ENCODE peak calls at places on chromosomes 3 and 15, in five cellular contexts. One of them, this sample, is unnamed. For H3K9me3, the result is how much of the 10 kb centered on the place peaks cover.

GRCh38 chr15:85607141-85607806 is 187.5 kb downstream of the KLHL25 start:
- DNase-seq in adrenal gland: no peak
- DNase-seq in naive thymus-derived CD4-positive, alpha-beta T cell: no peak
- DNase-seq in upper lobe of right lung: no peak
- DNase-seq in neural progenitor cell: no peak
- DNase-seq in this sample: no peak

GRCh38 chr15:68231102-68231818 is 1.7 kb upstream of the CLN6 start:
- DNase-seq in adrenal gland: no peak
- DNase-seq in neural progenitor cell: peak
- DNase-seq in upper lobe of right lung: no peak
- DNase-seq in naive thymus-derived CD4-positive, alpha-beta T cell: no peak
- DNase-seq in this sample: peak

GRCh38 chr3:185825639-185826481 is 1.0 kb upstream of the IGF2BP2 start:
- DNase-seq in adrenal gland: peak
- DNase-seq in naive thymus-derived CD4-positive, alpha-beta T cell: peak
- DNase-seq in neural progenitor cell: peak
- DNase-seq in upper lobe of right lung: peak
- DNase-seq in this sample: peak

GRCh38 chr3:113275876-113276580 is 64.7 kb downstream of the BOC start:
- DNase-seq in adrenal gland: no peak
- DNase-seq in neural progenitor cell: peak
- DNase-seq in naive thymus-derived CD4-positive, alpha-beta T cell: no peak
- DNase-seq in upper lobe of right lung: no peak
- DNase-seq in this sample: no peak

GRCh38 chr3:59737209-59737608 is 687.4 kb upstream of the CFAP20DC start:
- DNase-seq in adrenal gland: no peak
- DNase-seq in naive thymus-derived CD4-positive, alpha-beta T cell: no peak
- DNase-seq in upper lobe of right lung: no peak
- DNase-seq in neural progenitor cell: no peak
- DNase-seq in this sample: no peak

GRCh38 chr3:131007782-131008181 is 18.8 kb downstream of the ASTE1 start:
- DNase-seq in adrenal gland: no peak
- DNase-seq in naive thymus-derived CD4-positive, alpha-beta T cell: no peak
- DNase-seq in neural progenitor cell: no peak
- DNase-seq in upper lobe of right lung: no peak
- DNase-seq in this sample: no peak

GRCh38 chr3:39121626-39122025 is 14.1 kb downstream of the TTC21A start:
- DNase-seq in naive thymus-derived CD4-positive, alpha-beta T cell: no peak
- DNase-seq in neural progenitor cell: no peak
- DNase-seq in adrenal gland: no peak
- DNase-seq in upper lobe of right lung: no peak
- DNase-seq in this sample: no peak

GRCh38 chr15:74043425-74044266 is 38.7 kb downstream of the GOLGA6A start:
- DNase-seq in naive thymus-derived CD4-positive, alpha-beta T cell: no peak
- DNase-seq in upper lobe of right lung: no peak
- DNase-seq in adrenal gland: no peak
- DNase-seq in neural progenitor cell: no peak
- DNase-seq in this sample: no peak

GRCh38 chr3:119672791-119673190 is 4.4 kb downstream of the COX17 start:
- DNase-seq in neural progenitor cell: no peak
- DNase-seq in naive thymus-derived CD4-positive, alpha-beta T cell: no peak
- DNase-seq in adrenal gland: no peak
- DNase-seq in upper lobe of right lung: no peak
- DNase-seq in this sample: no peak

GRCh38 chr3:12178091-12178820 is 19.5 kb upstream of the TIMP4 start:
- DNase-seq in naive thymus-derived CD4-positive, alpha-beta T cell: no peak
- DNase-seq in neural progenitor cell: no peak
- DNase-seq in adrenal gland: peak
- DNase-seq in upper lobe of right lung: no peak
- DNase-seq in this sample: no peak

DNA sequence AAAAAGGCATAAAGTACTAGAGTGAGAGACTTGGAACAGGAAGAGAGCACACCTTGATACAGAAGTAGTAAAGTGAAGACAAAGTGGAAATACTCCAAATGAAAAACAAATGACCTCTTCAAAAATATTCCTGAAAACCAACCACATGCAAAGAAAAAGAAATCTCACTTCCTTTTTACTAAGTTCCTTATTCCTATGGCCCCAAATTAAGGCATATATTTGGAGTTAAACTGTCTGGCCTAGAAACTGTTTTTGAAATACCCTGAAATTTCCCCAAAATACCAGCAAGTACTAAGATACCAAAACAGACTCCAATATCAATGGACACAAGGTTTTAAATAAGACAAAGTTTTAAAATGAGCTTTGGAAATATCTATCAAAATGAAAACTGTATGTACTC is 58.2 kb downstream of the ZNF148 start:
- DNase-seq in naive thymus-derived CD4-positive, alpha-beta T cell: no peak
- DNase-seq in upper lobe of right lung: no peak
- DNase-seq in neural progenitor cell: no peak
- DNase-seq in adrenal gland: no peak
- DNase-seq in this sample: no peak
- H3K4me3 ChIP-seq in naive thymus-derived CD4-positive, alpha-beta T cell: no peak
- H3K4me3 ChIP-seq in upper lobe of right lung: no peak
- H3K4me3 ChIP-seq in neural progenitor cell: no peak
- H3K4me3 ChIP-seq in adrenal gland: no peak
- H3K4me3 ChIP-seq in this sample: no peak

DNA sequence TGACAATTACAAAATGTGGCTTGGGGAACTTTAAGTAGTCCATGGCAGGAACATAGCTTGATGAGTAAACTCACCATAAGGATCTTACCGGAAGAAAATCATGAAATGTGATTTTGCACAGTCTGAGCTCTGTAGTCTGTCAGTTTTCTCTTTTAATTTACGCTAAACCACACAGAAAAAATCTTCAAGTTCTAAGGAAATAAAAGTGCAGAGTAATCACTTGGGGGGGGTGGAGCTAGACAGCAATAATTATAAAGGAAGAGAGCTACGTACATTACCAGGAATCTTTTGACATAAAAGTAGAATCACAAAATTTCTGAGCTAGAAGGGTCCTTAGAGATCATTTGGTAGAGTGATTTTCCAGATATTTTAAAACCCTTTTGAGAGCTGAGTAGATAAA is 9.2 kb downstream of the TBC1D5 start:
- DNase-seq in naive thymus-derived CD4-positive, alpha-beta T cell: no peak
- DNase-seq in adrenal gland: no peak
- DNase-seq in neural progenitor cell: no peak
- DNase-seq in upper lobe of right lung: no peak
- DNase-seq in this sample: no peak
- H3K9me3 ChIP-seq in naive thymus-derived CD4-positive, alpha-beta T cell: under half
- H3K9me3 ChIP-seq in adrenal gland: under half
- H3K9me3 ChIP-seq in neural progenitor cell: under half
- H3K9me3 ChIP-seq in upper lobe of right lung: under half
- H3K9me3 ChIP-seq in this sample: under half

GRCh38 chr15:57667171-57667924 is 39.2 kb upstream of the POLR2M start:
- DNase-seq in upper lobe of right lung: no peak
- DNase-seq in neural progenitor cell: peak
- DNase-seq in naive thymus-derived CD4-positive, alpha-beta T cell: no peak
- DNase-seq in adrenal gland: no peak
- DNase-seq in this sample: no peak
- H3K4me3 ChIP-seq in upper lobe of right lung: no peak
- H3K4me3 ChIP-seq in neural progenitor cell: no peak
- H3K4me3 ChIP-seq in naive thymus-derived CD4-positive, alpha-beta T cell: no peak
- H3K4me3 ChIP-seq in adrenal gland: no peak
- H3K4me3 ChIP-seq in this sample: no peak

DNA sequence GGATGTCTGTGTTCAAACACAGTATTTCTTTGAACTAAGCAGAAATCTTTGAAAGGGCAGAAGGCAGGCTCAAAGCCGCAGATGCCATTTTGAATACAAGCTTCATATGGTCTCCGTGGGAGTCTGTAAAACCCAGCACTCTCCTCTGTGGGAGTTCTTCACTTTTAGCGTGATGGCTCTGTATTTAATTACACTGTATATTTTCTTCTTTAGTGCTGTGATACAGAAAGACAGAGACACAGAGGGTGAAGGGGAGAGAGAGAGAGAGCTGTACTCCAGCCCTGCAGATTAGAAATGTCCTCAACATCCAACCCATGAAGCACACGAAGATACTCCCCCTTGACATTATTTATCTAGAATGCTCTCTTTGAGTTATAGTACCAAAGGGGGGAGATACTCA is 752.6 kb upstream of the NR2F2 start:
- DNase-seq in upper lobe of right lung: no peak
- DNase-seq in neural progenitor cell: no peak
- DNase-seq in adrenal gland: no peak
- DNase-seq in naive thymus-derived CD4-positive, alpha-beta T cell: no peak
- DNase-seq in this sample: no peak
- H3K9me3 ChIP-seq in upper lobe of right lung: under half
- H3K9me3 ChIP-seq in neural progenitor cell: under half
- H3K9me3 ChIP-seq in adrenal gland: under half
- H3K9me3 ChIP-seq in naive thymus-derived CD4-positive, alpha-beta T cell: under half
- H3K9me3 ChIP-seq in this sample: under half

GRCh38 chr3:125310623-125311076 is 64.5 kb downstream of the ZNF148 start:
- DNase-seq in neural progenitor cell: no peak
- DNase-seq in adrenal gland: no peak
- DNase-seq in naive thymus-derived CD4-positive, alpha-beta T cell: peak
- DNase-seq in upper lobe of right lung: no peak
- DNase-seq in this sample: no peak
- H3K4me3 ChIP-seq in neural progenitor cell: no peak
- H3K4me3 ChIP-seq in adrenal gland: no peak
- H3K4me3 ChIP-seq in naive thymus-derived CD4-positive, alpha-beta T cell: peak
- H3K4me3 ChIP-seq in upper lobe of right lung: peak
- H3K4me3 ChIP-seq in this sample: no peak

GRCh38 chr15:25066708-25067107 is 111.9 kb downstream of the SNRPN start:
- DNase-seq in neural progenitor cell: no peak
- DNase-seq in adrenal gland: no peak
- DNase-seq in naive thymus-derived CD4-positive, alpha-beta T cell: no peak
- DNase-seq in upper lobe of right lung: peak
- DNase-seq in this sample: no peak

GRCh38 chr15:25068696-25069095 is 113.9 kb downstream of the SNRPN start:
- DNase-seq in upper lobe of right lung: peak
- DNase-seq in adrenal gland: no peak
- DNase-seq in naive thymus-derived CD4-positive, alpha-beta T cell: no peak
- DNase-seq in neural progenitor cell: no peak
- DNase-seq in this sample: no peak

GRCh38 chr15:25065286-25065685 is 110.5 kb downstream of the SNRPN start:
- DNase-seq in upper lobe of right lung: no peak
- DNase-seq in naive thymus-derived CD4-positive, alpha-beta T cell: no peak
- DNase-seq in adrenal gland: no peak
- DNase-seq in neural progenitor cell: no peak
- DNase-seq in this sample: no peak

GRCh38 chr15:25065876-25066275 is 111.1 kb downstream of the SNRPN start:
- DNase-seq in neural progenitor cell: no peak
- DNase-seq in upper lobe of right lung: peak
- DNase-seq in naive thymus-derived CD4-positive, alpha-beta T cell: no peak
- DNase-seq in adrenal gland: no peak
- DNase-seq in this sample: no peak

GRCh38 chr15:25067725-25068309 is 113.0 kb downstream of the SNRPN start:
- DNase-seq in adrenal gland: no peak
- DNase-seq in neural progenitor cell: no peak
- DNase-seq in upper lobe of right lung: peak
- DNase-seq in naive thymus-derived CD4-positive, alpha-beta T cell: no peak
- DNase-seq in this sample: no peak
- H3K9me3 ChIP-seq in adrenal gland: under half
- H3K9me3 ChIP-seq in neural progenitor cell: under half
- H3K9me3 ChIP-seq in upper lobe of right lung: half or more
- H3K9me3 ChIP-seq in naive thymus-derived CD4-positive, alpha-beta T cell: under half
- H3K9me3 ChIP-seq in this sample: under half

GRCh38 chr3:8769088-8769822 is at the start of gene OXTR:
- DNase-seq in neural progenitor cell: peak
- DNase-seq in adrenal gland: peak
- DNase-seq in upper lobe of right lung: peak
- DNase-seq in naive thymus-derived CD4-positive, alpha-beta T cell: no peak
- DNase-seq in this sample: peak

GRCh38 chr3:8767181-8767666 is 2.2 kb downstream of the OXTR start:
- DNase-seq in naive thymus-derived CD4-positive, alpha-beta T cell: no peak
- DNase-seq in upper lobe of right lung: no peak
- DNase-seq in adrenal gland: no peak
- DNase-seq in neural progenitor cell: no peak
- DNase-seq in this sample: no peak

GRCh38 chr3:8766148-8766547 is 3.3 kb downstream of the OXTR start:
- DNase-seq in naive thymus-derived CD4-positive, alpha-beta T cell: no peak
- DNase-seq in upper lobe of right lung: no peak
- DNase-seq in neural progenitor cell: no peak
- DNase-seq in adrenal gland: no peak
- DNase-seq in this sample: no peak

GRCh38 chr3:8768364-8769087 is 887 bp downstream of the OXTR start:
- DNase-seq in adrenal gland: no peak
- DNase-seq in naive thymus-derived CD4-positive, alpha-beta T cell: no peak
- DNase-seq in neural progenitor cell: no peak
- DNase-seq in upper lobe of right lung: no peak
- DNase-seq in this sample: no peak

DNA sequence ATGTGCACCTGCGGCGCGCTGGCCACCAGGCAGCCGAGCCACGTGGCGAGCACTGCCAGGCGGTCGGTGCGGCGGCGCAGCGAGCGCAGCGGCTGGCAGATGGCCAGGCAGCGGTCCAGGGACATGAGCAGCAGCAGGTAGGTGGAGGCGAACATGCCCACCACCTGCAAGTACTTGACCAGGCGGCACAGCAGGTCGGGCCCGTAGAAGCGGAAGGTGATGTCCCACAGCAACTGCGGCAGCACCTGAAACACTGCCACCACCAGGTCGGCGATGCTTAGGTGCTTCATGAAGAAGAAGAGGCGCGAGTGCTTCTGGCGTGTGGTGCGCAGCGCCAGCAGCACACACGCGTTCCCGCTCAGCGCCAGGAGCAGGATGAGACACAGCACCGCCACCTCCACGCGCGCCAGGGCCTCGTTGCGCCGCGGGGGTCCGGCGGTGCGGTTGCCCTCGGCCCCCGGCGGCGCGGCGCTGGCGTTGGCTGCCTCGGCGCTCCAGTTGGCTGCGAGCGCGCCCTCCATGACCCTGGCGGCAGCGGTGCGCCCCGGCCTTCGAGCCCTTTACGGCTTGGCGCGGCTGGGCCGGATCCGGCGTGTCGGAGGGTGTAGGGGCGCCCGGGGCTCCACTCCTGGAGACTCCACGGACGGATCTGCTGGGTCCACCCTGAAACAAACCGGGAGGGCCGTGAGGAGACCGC is 1.6 kb downstream of the OXTR start:
- DNase-seq in upper lobe of right lung: no peak
- DNase-seq in naive thymus-derived CD4-positive, alpha-beta T cell: no peak
- DNase-seq in neural progenitor cell: peak
- DNase-seq in adrenal gland: no peak
- DNase-seq in this sample: no peak
- H3K4me3 ChIP-seq in upper lobe of right lung: no peak
- H3K4me3 ChIP-seq in naive thymus-derived CD4-positive, alpha-beta T cell: no peak
- H3K4me3 ChIP-seq in neural progenitor cell: peak
- H3K4me3 ChIP-seq in adrenal gland: no peak
- H3K4me3 ChIP-seq in this sample: no peak

GRCh38 chr15:23629234-23629805 is 18.3 kb downstream of the MAGEL2 start:
- DNase-seq in naive thymus-derived CD4-positive, alpha-beta T cell: no peak
- DNase-seq in neural progenitor cell: peak
- DNase-seq in adrenal gland: no peak
- DNase-seq in upper lobe of right lung: no peak
- DNase-seq in this sample: no peak

GRCh38 chr15:23628612-23629233 is 18.9 kb downstream of the MAGEL2 start:
- DNase-seq in upper lobe of right lung: no peak
- DNase-seq in adrenal gland: no peak
- DNase-seq in neural progenitor cell: peak
- DNase-seq in naive thymus-derived CD4-positive, alpha-beta T cell: no peak
- DNase-seq in this sample: no peak
- H3K9me3 ChIP-seq in upper lobe of right lung: under half
- H3K9me3 ChIP-seq in adrenal gland: under half
- H3K9me3 ChIP-seq in neural progenitor cell: under half
- H3K9me3 ChIP-seq in naive thymus-derived CD4-positive, alpha-beta T cell: under half
- H3K9me3 ChIP-seq in this sample: under half

DNA sequence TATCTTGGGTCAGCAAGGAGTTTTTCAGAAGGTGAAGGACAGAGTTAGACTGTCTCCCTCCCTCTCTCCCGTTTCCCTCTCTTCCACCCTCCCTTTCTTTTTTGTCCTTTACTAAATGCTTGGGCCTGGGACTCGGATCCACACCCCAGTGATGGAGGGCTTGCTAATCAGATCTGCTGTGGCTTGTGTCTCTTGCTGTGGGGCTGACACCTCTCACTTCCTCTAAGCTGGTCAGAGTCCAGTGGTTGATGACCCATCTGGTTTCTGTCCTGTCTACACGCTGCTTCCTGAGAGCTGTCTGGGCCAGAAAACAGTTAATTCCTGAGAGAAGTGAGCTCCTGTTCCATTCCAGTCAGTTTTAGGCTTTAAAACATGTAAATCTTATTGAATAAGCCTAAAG is 849 bp downstream of the TRAK1 start:
- DNase-seq in naive thymus-derived CD4-positive, alpha-beta T cell: no peak
- DNase-seq in upper lobe of right lung: no peak
- DNase-seq in neural progenitor cell: no peak
- DNase-seq in adrenal gland: no peak
- DNase-seq in this sample: no peak
- H3K4me3 ChIP-seq in naive thymus-derived CD4-positive, alpha-beta T cell: no peak
- H3K4me3 ChIP-seq in upper lobe of right lung: peak
- H3K4me3 ChIP-seq in neural progenitor cell: no peak
- H3K4me3 ChIP-seq in adrenal gland: no peak
- H3K4me3 ChIP-seq in this sample: no peak

This sample was measured in BE2C.